ENCODE peak calls at places on chromosome 18, in seven cellular contexts. G is HCT116, U is left ventricle myocardium inferior, Q is RPMI7951, Z is sigmoid colon, Y is hypothalamus, M is pons. I is an unnamed sample.

GRCh38 chr18:13112982-13113381 is 105.6 kb upstream of the LDLRAD4 start:
- DNase-seq in Z (peak), M (peak), U (peak), Q (peak), Y (peak), G (peak), I (no peak)

GRCh38 chr18:50711401-50711800 is 108.4 kb downstream of the MRO start:
- DNase-seq in U (no peak), G (no peak), Z (no peak), Y (no peak), Q (no peak), M (no peak), I (no peak)

GRCh38 chr18:59659486-59660187 is 37.6 kb downstream of the CCBE1 start:
- DNase-seq in Q (no peak), G (no peak), M (no peak), U (no peak), Y (no peak), Z (no peak), I (no peak)

GRCh38 chr18:79403723-79404566 is 8.2 kb downstream of the NFATC1 start:
- DNase-seq in Z (no peak), Q (no peak), G (no peak), Y (no peak), U (peak), M (no peak), I (no peak)

GRCh38 chr18:35201502-35201901 is 39.3 kb upstream of the ZNF397 start:
- DNase-seq in U (no peak), Y (no peak), M (no peak), Z (no peak), Q (no peak), G (no peak), I (no peak)

GRCh38 chr18:75395137-75395536 is 32.4 kb downstream of the SMIM21 start:
- DNase-seq in G (no peak), Q (no peak), M (no peak), Z (no peak), U (no peak), Y (no peak), I (no peak)

GRCh38 chr18:66724664-66725356 is 120.9 kb upstream of the CDH19 start:
- DNase-seq in U (no peak), M (no peak), Z (no peak), Y (no peak), Q (no peak), G (no peak), I (no peak)

GRCh38 chr18:25605322-25605721 is 253.4 kb upstream of the ZNF521 start:
- DNase-seq in G (no peak), M (no peak), Y (no peak), Q (no peak), U (no peak), Z (no peak), I (no peak)

GRCh38 chr18:79394438-79395307 is 1.1 kb upstream of the NFATC1 start:
- DNase-seq in Z (peak), U (no peak), Y (no peak), M (no peak), Q (peak), G (no peak), I (no peak)

GRCh38 chr18:74589820-74590219 is 7.8 kb upstream of the ZNF407 start:
- DNase-seq in Z (no peak), Q (no peak), G (no peak), Y (no peak), U (no peak), M (no peak), I (no peak)

GRCh38 chr18:8091042-8091441 is 518.2 kb upstream of the RAB12 start:
- DNase-seq in Z (no peak), U (no peak), Y (no peak), M (no peak), Q (no peak), G (no peak), I (no peak)

GRCh38 chr18:59837586-59837985 is 62.2 kb upstream of the PMAIP1 start:
- DNase-seq in Q (peak), Y (no peak), G (peak), M (peak), U (no peak), Z (no peak), I (no peak)

GRCh38 chr18:12283256-12283655 is 24.8 kb upstream of the TUBB6 start:
- DNase-seq in Z (no peak), Q (peak), G (peak), U (no peak), Y (no peak), M (no peak), I (no peak)

GRCh38 chr18:22241806-22242440 is 72.5 kb downstream of the GATA6 start:
- DNase-seq in Y (no peak), M (no peak), Q (no peak), Z (no peak), G (no peak), U (no peak), I (no peak)

GRCh38 chr18:39586696-39587095 is 2021.1 kb upstream of the CELF4 start:
- DNase-seq in M (no peak), U (no peak), Y (no peak), Q (no peak), G (no peak), Z (no peak), I (no peak)

GRCh38 chr18:26618130-26618529 is 69.8 kb upstream of the KCTD1 start:
- DNase-seq in Q (no peak), M (no peak), U (no peak), Y (no peak), Z (no peak), G (no peak), I (no peak)

GRCh38 chr18:48023334-48024008 is 93.0 kb upstream of the SMAD2 start:
- DNase-seq in G (peak), U (no peak), Z (peak), Q (peak), M (peak), Y (no peak), I (peak)

GRCh38 chr18:79429381-79429780 is 33.7 kb downstream of the NFATC1 start:
- DNase-seq in Z (no peak), G (no peak), Y (no peak), Q (no peak), U (no peak), M (no peak), I (no peak)

GRCh38 chr18:35729971-35730668 is 148.6 kb downstream of the GALNT1 start:
- DNase-seq in Q (peak), U (no peak), M (no peak), Z (no peak), Y (no peak), G (no peak), I (no peak)

GRCh38 chr18:23669804-23670203 is 7.1 kb upstream of the ANKRD29 start:
- DNase-seq in U (no peak), M (no peak), Y (no peak), Q (no peak), Z (no peak), G (no peak), I (no peak)

GRCh38 chr18:12254137-12254819 is at the start of gene CIDEA:
- DNase-seq in G (no peak), Z (no peak), Y (no peak), M (no peak), Q (no peak), U (no peak), I (no peak)

GRCh38 chr18:35104391-35105051 is 63.3 kb downstream of the MAPRE2 start:
- DNase-seq in Q (no peak), G (no peak), Z (no peak), U (no peak), M (no peak), Y (no peak), I (no peak)

GRCh38 chr18:67599277-67599676 is 82.8 kb upstream of the DSEL start:
- DNase-seq in U (no peak), Q (peak), Y (no peak), M (no peak), G (no peak), Z (no peak), I (no peak)

GRCh38 chr18:8450013-8450412 is 159.2 kb upstream of the RAB12 start:
- DNase-seq in Y (no peak), Q (peak), G (peak), M (no peak), Z (no peak), U (no peak), I (no peak)

GRCh38 chr18:45771587-45771986 is 47.6 kb downstream of the SLC14A1 start:
- DNase-seq in U (no peak), Z (no peak), G (no peak), M (no peak), Y (no peak), Q (no peak), I (no peak)

GRCh38 chr18:38450876-38451275 is 885.3 kb upstream of the CELF4 start:
- DNase-seq in M (no peak), U (no peak), Z (no peak), Q (no peak), Y (no peak), G (no peak), I (no peak)

GRCh38 chr18:49582579-49582978 is 20.7 kb downstream of the LIPG start:
- DNase-seq in M (no peak), Z (no peak), Q (peak), U (no peak), Y (no peak), G (no peak), I (no peak)

GRCh38 chr18:48922801-48923730 is 27.7 kb downstream of the SMAD7 start:
- DNase-seq in U (peak), Z (peak), Q (peak), G (no peak), Y (no peak), M (no peak), I (peak)

GRCh38 chr18:44098551-44099098 is 582.1 kb upstream of the SETBP1 start:
- DNase-seq in Y (no peak), U (no peak), Q (peak), Z (no peak), M (no peak), G (no peak), I (no peak)

GRCh38 chr18:5073026-5073944 is 123.8 kb downstream of the AKAIN1 start:
- DNase-seq in Z (no peak), U (no peak), Y (no peak), M (peak), G (peak), Q (peak), I (peak)

GRCh38 chr18:60096428-60096827 is 196.6 kb downstream of the PMAIP1 start:
- DNase-seq in Q (no peak), M (no peak), G (no peak), Y (no peak), U (no peak), Z (no peak), I (no peak)

GRCh38 chr18:13726972-13727331 is 479 bp downstream of the RNMT start:
- DNase-seq in Z (peak), Y (no peak), G (no peak), M (no peak), Q (peak), U (peak), I (no peak)

GRCh38 chr18:56171854-56172253 is 466.5 kb downstream of the TXNL1 start:
- DNase-seq in M (no peak), G (no peak), U (no peak), Q (no peak), Z (no peak), Y (no peak), I (no peak)

GRCh38 chr18:21330122-21330701 is 88.2 kb downstream of the GREB1L start:
- DNase-seq in Y (no peak), G (peak), Z (no peak), Q (peak), U (peak), M (peak), I (no peak)

GRCh38 chr18:38028941-38029340 is 463.3 kb upstream of the CELF4 start:
- DNase-seq in Z (no peak), Q (no peak), U (no peak), M (no peak), Y (no peak), G (no peak), I (no peak)

I was measured in mesothelial cell of epicardium.